ENCODE peak calls at places on chromosomes 4 and X, in four cellular contexts. S is stomach, D is spleen, Z is adrenal gland. R is an unnamed sample.

GRCh38 chrX:132294776-132295495 is 75.7 kb upstream of the RAP2C start:
- DNase-seq in Z (no peak), S (no peak), D (no peak), R (no peak)

GRCh38 chr4:48331577-48332340 is 9.6 kb upstream of the SLAIN2 start:
- DNase-seq in D (no peak), Z (no peak), S (no peak), R (no peak)

GRCh38 chrX:134431894-134432293 is 28.1 kb upstream of the HPRT1 start:
- DNase-seq in Z (no peak), D (no peak), S (no peak), R (no peak)

GRCh38 chrX:17082831-17083230 is 136.4 kb downstream of the REPS2 start:
- DNase-seq in S (no peak), D (no peak), Z (no peak), R (no peak)

GRCh38 chr4:16721618-16722291 is 176.7 kb downstream of the LDB2 start:
- DNase-seq in D (no peak), S (no peak), Z (peak; percentile 21), R (peak; percentile 42)

GRCh38 chrX:7987160-7987992 is 60.2 kb upstream of the PNPLA4 start:
- DNase-seq in Z (no peak), S (no peak), D (no peak), R (no peak)

GRCh38 chrX:54447461-54447860 is 7.3 kb downstream of the TSR2 start:
- DNase-seq in S (no peak), Z (no peak), D (no peak), R (no peak)

GRCh38 chr4:139530833-139531427 is 25.1 kb downstream of the SETD7 start:
- DNase-seq in D (no peak), S (peak; percentile 65), Z (peak; percentile 72), R (peak; percentile 31)

GRCh38 chrX:123311486-123311885 is 127.4 kb downstream of the GRIA3 start:
- DNase-seq in D (no peak), S (no peak), Z (no peak), R (no peak)

GRCh38 chrX:79524642-79525041 is 157.5 kb upstream of the ITM2A start:
- DNase-seq in D (no peak), Z (no peak), S (no peak), R (no peak)

GRCh38 chrX:17521871-17522693 is 147.1 kb downstream of the NHS start:
- DNase-seq in S (no peak), D (no peak), Z (no peak), R (no peak)

GRCh38 chr4:41212221-41213203 is 1.8 kb downstream of the APBB2 start:
- DNase-seq in Z (peak; percentile 47), D (no peak), S (peak; percentile 47), R (peak; percentile 28)

GRCh38 chr4:85673540-85673939 is 198.6 kb downstream of the ARHGAP24 start:
- DNase-seq in S (no peak), Z (no peak), D (no peak), R (no peak)

GRCh38 chrX:18377802-18378201 is 23.3 kb upstream of the SCML2 start:
- DNase-seq in D (no peak), Z (peak; percentile 35), S (peak; percentile 27), R (no peak)

GRCh38 chr4:70838400-70838971 is 1.2 kb downstream of the GRSF1 start:
- DNase-seq in Z (no peak), S (no peak), D (no peak), R (no peak)

GRCh38 chr4:103268746-103269145 is 70.6 kb upstream of the CENPE start:
- DNase-seq in D (no peak), Z (no peak), S (no peak), R (no peak)

DNA sequence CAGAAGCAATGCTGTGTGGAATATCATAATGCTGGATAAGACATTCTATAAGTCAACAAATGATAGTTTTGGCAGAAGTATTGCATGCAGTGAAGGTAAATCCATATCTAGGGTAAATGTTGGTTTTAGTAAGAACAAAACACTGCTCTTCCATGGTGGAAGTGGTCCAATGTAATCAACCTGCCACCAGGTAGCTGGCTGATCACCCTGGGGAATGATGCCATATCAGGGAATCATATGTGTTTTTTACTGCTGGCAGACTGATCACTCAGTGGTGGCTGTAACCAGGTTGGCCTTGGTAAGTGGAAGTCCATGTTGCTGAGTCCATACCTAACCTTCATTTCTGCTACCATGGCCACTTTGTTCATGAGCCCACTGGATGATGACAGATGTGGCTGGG is 74.0 kb upstream of the CENPE start:
- DNase-seq in Z (no peak), S (peak; percentile 61), D (no peak), R (no peak)
- H3K4me1 ChIP-seq in Z (no peaks in the 10 kb centered on the region), S (peaks cover 7% of the 10 kb centered on the region), D (no peaks in the 10 kb centered on the region), R (no peaks in the 10 kb centered on the region)

DNA sequence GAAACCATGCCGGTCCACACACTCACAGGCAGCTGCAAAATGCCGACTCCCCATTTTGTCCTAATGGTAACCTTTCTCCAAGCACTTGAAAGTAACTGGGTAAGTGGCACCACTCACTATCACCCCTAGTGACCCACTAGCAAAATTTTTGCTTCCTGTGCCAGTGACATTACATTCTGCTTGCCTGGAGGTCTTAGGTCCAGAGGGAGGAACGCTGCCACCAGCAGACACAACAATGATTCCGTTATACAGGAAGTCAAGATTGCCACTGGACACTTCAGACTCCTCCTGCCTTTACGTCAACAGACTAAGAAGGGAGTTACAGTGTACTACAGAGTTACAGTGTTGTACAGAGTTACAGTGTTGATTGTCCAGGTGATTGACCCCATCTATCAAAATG is 11.8 kb upstream of the TMEM192 start:
- DNase-seq in Z (no peak), D (no peak), S (no peak), R (no peak)
- H3K4me3 ChIP-seq in Z (no peak overlapping the region), D (no peak overlapping the region), S (no peak overlapping the region), R (no peak overlapping the region)

DNA sequence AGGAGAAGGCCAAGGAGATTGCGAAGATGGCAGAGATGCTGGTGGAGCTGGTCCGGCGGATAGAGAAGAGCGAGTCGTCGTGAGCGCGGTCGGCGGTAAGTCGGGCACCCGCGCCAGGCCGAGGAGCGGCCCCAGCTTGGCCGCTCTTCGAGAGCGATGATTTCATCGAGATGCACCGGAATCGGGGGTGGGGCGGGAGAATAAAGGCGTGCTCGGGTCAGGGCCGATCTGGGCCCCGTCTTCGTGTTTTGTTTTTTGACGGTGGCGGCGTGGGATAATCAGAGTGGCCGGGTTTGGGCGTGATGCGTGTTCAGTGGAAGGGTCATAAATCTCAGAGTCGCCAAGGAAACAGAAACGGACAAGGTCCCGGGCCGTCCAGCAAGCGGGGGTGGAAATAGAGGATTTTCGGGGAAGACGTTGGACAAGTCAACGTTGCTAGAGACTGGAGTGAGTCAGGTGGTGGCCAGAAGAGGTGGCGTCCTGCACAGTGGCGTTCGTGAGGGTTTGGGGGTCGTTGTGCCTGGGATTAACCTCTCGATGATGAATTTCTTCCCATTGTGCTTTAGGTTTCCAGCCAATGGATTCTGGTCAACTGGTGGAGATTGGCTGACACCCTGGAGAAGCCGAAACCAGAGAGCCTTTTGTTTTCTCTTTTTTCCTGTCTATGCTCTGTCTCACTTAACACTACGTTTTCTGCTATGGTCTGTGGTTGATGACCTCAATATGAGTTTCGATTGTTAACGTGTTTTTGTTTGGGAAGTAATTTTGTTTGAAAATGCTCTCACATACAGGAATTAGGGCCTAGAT is 882 bp downstream of the MRFAP1 start:
- DNase-seq in D (peak; percentile 91), S (peak; percentile 40), Z (peak; percentile 81), R (peak; percentile 74)
- TF ChIP-seq POLR2A in D (no peak), S (no peak), Z (peak; percentile 13), R (no peak)

DNA sequence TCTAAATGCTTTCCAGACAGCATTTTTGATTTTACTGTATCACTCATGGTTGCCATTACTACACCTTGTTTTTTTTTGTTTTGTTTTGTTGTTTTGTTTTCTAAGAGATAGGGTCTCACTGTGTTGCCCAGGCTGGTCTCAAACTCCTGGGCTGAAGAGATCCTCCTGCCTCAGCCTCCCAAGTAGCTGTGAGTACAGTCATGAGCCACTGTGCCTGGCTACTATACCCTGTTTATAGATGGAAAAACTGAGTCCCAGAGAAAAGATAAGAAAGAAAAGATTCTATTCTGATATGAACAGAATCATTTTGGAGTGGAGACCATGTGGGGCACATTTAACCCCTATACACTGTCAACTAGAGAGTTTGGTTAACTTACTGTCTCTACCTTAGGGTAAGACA is 20.0 kb downstream of the ADD1 start:
- DNase-seq in D (no peak), Z (no peak), S (no peak), R (no peak)
- H3K4me1 ChIP-seq in D (peaks cover 100% of the 10 kb centered on the region), Z (peaks cover 60% of the 10 kb centered on the region), S (peaks cover 93% of the 10 kb centered on the region), R (peaks cover 75% of the 10 kb centered on the region)